ENCODE peak calls at places on chromosome 7, in five cellular contexts. N is AG10803, M is heart right ventricle, G is suprapubic skin, U is fibroblast of mammary gland. B is an unnamed sample.
A peak's percentile ranks its signal among the peaks of the same experiment; 100 is the strongest.

GRCh38 chr7:129644634-129645230 is 33.2 kb downstream of the NRF1 start:
- DNase-seq in N (peak; percentile 62), U (peak; percentile 68), M (no peak), G (no peak), B (peak; percentile 77)

GRCh38 chr7:157991351-157991750 is 596.3 kb downstream of the PTPRN2 start:
- DNase-seq in G (no peak), U (no peak), N (no peak), M (no peak), B (no peak)

GRCh38 chr7:132614428-132615076 is 38.3 kb upstream of the PLXNA4 start:
- DNase-seq in U (peak; percentile 23), G (no peak), N (peak; percentile 26), M (peak; percentile 40), B (peak; percentile 43)

GRCh38 chr7:157487046-157487770 is 150.4 kb downstream of the DNAJB6 start:
- DNase-seq in M (no peak), N (no peak), G (no peak), U (no peak), B (no peak)

GRCh38 chr7:9029671-9030070 is 596.3 kb downstream of the NXPH1 start:
- DNase-seq in M (no peak), G (no peak), U (no peak), N (no peak), B (no peak)

GRCh38 chr7:129906700-129907099 is 46.1 kb downstream of the UBE2H start:
- DNase-seq in N (no peak), G (no peak), M (no peak), U (peak; percentile 46), B (peak; percentile 50)

GRCh38 chr7:101938115-101938514 is 120.7 kb downstream of the CUX1 start:
- DNase-seq in M (no peak), G (no peak), U (no peak), N (no peak), B (no peak)

GRCh38 chr7:46034056-46034768 is 113.1 kb upstream of the IGFBP3 start:
- DNase-seq in N (peak; percentile 97), U (peak; percentile 73), G (no peak), M (no peak), B (peak; percentile 62)

GRCh38 chr7:116271980-116272886 is 61.9 kb downstream of the TES start:
- DNase-seq in M (no peak), N (peak; percentile 95), G (no peak), U (peak; percentile 97), B (peak; percentile 95)

GRCh38 chr7:29255839-29256782 is 61.5 kb downstream of the CHN2 start:
- DNase-seq in M (no peak), N (no peak), G (no peak), U (no peak), B (no peak)

GRCh38 chr7:144676492-144676891 is 159.4 kb downstream of the TPK1 start:
- DNase-seq in G (no peak), M (no peak), N (no peak), U (no peak), B (no peak)

GRCh38 chr7:100351657-100352058 is 6.3 kb upstream of the PILRB start:
- DNase-seq in G (peak; percentile 55), U (no peak), M (no peak), N (no peak), B (no peak)
- H3K4me3 ChIP-seq in G (no peak overlapping the region), U (no peak overlapping the region), M (no peak overlapping the region), N (no peak overlapping the region), B (no peak overlapping the region)

GRCh38 chr7:74029094-74029785 is 1.3 kb downstream of the ELN start:
- DNase-seq in G (no peak), N (no peak), M (peak; percentile 50), U (no peak), B (no peak)
- H3K4me3 ChIP-seq in G (peak overlapping the region; percentile 55), N (peak overlapping the region; percentile 69), M (peak overlapping the region; percentile 46), U (no peak overlapping the region), B (no peak overlapping the region)

GRCh38 chr7:136014659-136015058 is 37.5 kb upstream of the MTPN start:
- DNase-seq in U (no peak), M (no peak), G (no peak), N (no peak), B (no peak)
- H3K4me3 ChIP-seq in U (no peak overlapping the region), M (no peak overlapping the region), G (no peak overlapping the region), N (no peak overlapping the region), B (no peak overlapping the region)

DNA sequence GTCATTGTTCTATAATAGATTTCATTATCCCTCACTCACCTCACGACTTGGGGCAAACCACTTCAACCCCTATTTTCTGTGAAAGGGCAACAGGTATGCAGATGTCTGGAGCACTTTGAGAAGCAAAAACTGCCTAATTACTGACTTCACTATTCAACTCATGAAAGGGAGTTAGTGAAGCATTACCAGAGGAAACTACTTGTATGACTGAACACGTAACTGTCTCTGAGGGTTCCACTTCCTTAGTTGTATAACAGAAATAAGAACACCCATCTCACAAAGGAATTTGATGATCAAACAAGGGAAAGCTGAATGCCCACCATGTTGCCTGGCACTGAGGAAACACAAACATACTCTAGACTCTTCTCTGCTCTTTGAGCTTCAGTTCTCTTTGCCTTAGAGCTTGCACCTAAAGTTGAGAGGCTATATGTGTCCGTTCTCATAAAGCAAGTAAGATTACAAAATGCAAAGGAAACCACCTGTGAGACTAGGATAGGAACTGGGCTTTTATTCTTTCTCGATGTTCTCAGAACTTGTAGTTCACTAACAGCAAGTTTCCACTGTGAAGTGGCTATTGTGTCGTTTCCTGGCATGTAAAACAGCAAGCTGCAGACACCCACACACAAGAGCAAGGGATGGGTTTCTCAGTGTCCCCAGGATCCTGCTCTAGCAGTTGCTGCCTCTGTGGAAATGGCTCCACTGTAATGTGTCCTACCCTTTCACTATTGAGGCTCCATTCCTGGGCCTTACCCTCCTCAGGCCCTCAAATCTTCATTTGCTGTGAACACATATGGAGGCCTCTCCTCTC is 2.6 kb downstream of the TMEM243 start:
- DNase-seq in G (no peak), N (no peak), U (no peak), M (no peak), B (no peak)
- H3K4me3 ChIP-seq in G (no peak overlapping the region), N (no peak overlapping the region), U (no peak overlapping the region), M (no peak overlapping the region), B (no peak overlapping the region)

GRCh38 chr7:378551-379455 is 88.8 kb downstream of the FOXL3 start:
- DNase-seq in N (no peak), U (no peak), G (peak; percentile 64), M (no peak), B (no peak)
- H3K4me3 ChIP-seq in N (no peak overlapping the region), U (no peak overlapping the region), G (peak overlapping the region; percentile 35), M (peak overlapping the region; percentile 25), B (no peak overlapping the region)

B was measured in cardiac fibroblast.